ENCODE peak calls at places on chromosomes 13 and 19, in five cellular contexts. One of them, this sample, is unnamed.

GRCh38 chr19:28737021-28737525 is 475.9 kb downstream of the UQCRFS1 start:
- DNase-seq in tibial nerve: peak; percentile 19
- DNase-seq in psoas muscle: no peak
- DNase-seq in cardiac fibroblast: peak; percentile 66
- DNase-seq in astrocyte of the cerebellum: peak; percentile 22
- DNase-seq in this sample: peak; percentile 14

GRCh38 chr19:35718345-35719041 is 690 bp downstream of the KMT2B start:
- DNase-seq in tibial nerve: no peak
- DNase-seq in psoas muscle: peak; percentile 70
- DNase-seq in cardiac fibroblast: peak; percentile 29
- DNase-seq in astrocyte of the cerebellum: no peak
- DNase-seq in this sample: no peak

GRCh38 chr13:103140001-103140671 is 73.9 kb upstream of the SLC10A2 start:
- DNase-seq in tibial nerve: peak; percentile 63
- DNase-seq in psoas muscle: no peak
- DNase-seq in cardiac fibroblast: no peak
- DNase-seq in astrocyte of the cerebellum: no peak
- DNase-seq in this sample: no peak

GRCh38 chr13:27928805-27929753 is 9.3 kb downstream of the PDX1 start:
- DNase-seq in tibial nerve: no peak
- DNase-seq in psoas muscle: no peak
- DNase-seq in cardiac fibroblast: no peak
- DNase-seq in astrocyte of the cerebellum: no peak
- DNase-seq in this sample: no peak

GRCh38 chr13:48334534-48335127 is 31.1 kb downstream of the RB1 start:
- DNase-seq in tibial nerve: no peak
- DNase-seq in psoas muscle: no peak
- DNase-seq in cardiac fibroblast: peak; percentile 62
- DNase-seq in astrocyte of the cerebellum: peak; percentile 34
- DNase-seq in this sample: no peak

GRCh38 chr13:28161370-28161769 is 23.0 kb downstream of the PAN3 start:
- DNase-seq in tibial nerve: no peak
- DNase-seq in psoas muscle: no peak
- DNase-seq in cardiac fibroblast: peak; percentile 9
- DNase-seq in astrocyte of the cerebellum: no peak
- DNase-seq in this sample: no peak

GRCh38 chr13:29428310-29428991 is 167.0 kb downstream of the SLC7A1 start:
- DNase-seq in tibial nerve: no peak
- DNase-seq in psoas muscle: peak; percentile 52
- DNase-seq in cardiac fibroblast: no peak
- DNase-seq in astrocyte of the cerebellum: no peak
- DNase-seq in this sample: no peak

GRCh38 chr19:45901432-45901903 is 945 bp downstream of the MYPOP start:
- DNase-seq in tibial nerve: peak; percentile 24
- DNase-seq in psoas muscle: no peak
- DNase-seq in cardiac fibroblast: peak; percentile 56
- DNase-seq in astrocyte of the cerebellum: no peak
- DNase-seq in this sample: no peak

GRCh38 chr19:362683-363082 is 18.1 kb upstream of the MIER2 start:
- DNase-seq in tibial nerve: no peak
- DNase-seq in psoas muscle: no peak
- DNase-seq in cardiac fibroblast: no peak
- DNase-seq in astrocyte of the cerebellum: no peak
- DNase-seq in this sample: no peak

GRCh38 chr13:45340422-45341033 is 455 bp downstream of the TPT1 start:
- DNase-seq in tibial nerve: peak; percentile 86
- DNase-seq in psoas muscle: peak; percentile 98
- DNase-seq in cardiac fibroblast: peak; percentile 97
- DNase-seq in astrocyte of the cerebellum: peak; percentile 82
- DNase-seq in this sample: peak; percentile 82

GRCh38 chr19:39401549-39402416 is 4.9 kb upstream of the ZFP36 start:
- DNase-seq in tibial nerve: peak; percentile 69
- DNase-seq in psoas muscle: peak; percentile 76
- DNase-seq in cardiac fibroblast: peak; percentile 79
- DNase-seq in astrocyte of the cerebellum: no peak
- DNase-seq in this sample: peak; percentile 72

GRCh38 chr19:46746281-46746965 is at the start of gene STRN4:
- DNase-seq in tibial nerve: no peak
- DNase-seq in psoas muscle: peak; percentile 75
- DNase-seq in cardiac fibroblast: peak; percentile 59
- DNase-seq in astrocyte of the cerebellum: no peak
- DNase-seq in this sample: no peak

GRCh38 chr19:19956431-19957075 is 55.8 kb downstream of the ZNF93 start:
- DNase-seq in tibial nerve: no peak
- DNase-seq in psoas muscle: no peak
- DNase-seq in cardiac fibroblast: no peak
- DNase-seq in astrocyte of the cerebellum: no peak
- DNase-seq in this sample: no peak

GRCh38 chr19:48424694-48425219 is 21.0 kb upstream of the GRWD1 start:
- DNase-seq in tibial nerve: no peak
- DNase-seq in psoas muscle: no peak
- DNase-seq in cardiac fibroblast: peak; percentile 75
- DNase-seq in astrocyte of the cerebellum: no peak
- DNase-seq in this sample: no peak

GRCh38 chr19:7602240-7602934 is 6.7 kb downstream of the CAMSAP3 start:
- DNase-seq in tibial nerve: no peak
- DNase-seq in psoas muscle: no peak
- DNase-seq in cardiac fibroblast: peak; percentile 57
- DNase-seq in astrocyte of the cerebellum: no peak
- DNase-seq in this sample: no peak

GRCh38 chr19:50249636-50250035 is 46.2 kb downstream of the MYH14 start:
- DNase-seq in tibial nerve: no peak
- DNase-seq in psoas muscle: no peak
- DNase-seq in cardiac fibroblast: no peak
- DNase-seq in astrocyte of the cerebellum: no peak
- DNase-seq in this sample: no peak

GRCh38 chr13:111177803-111178389 is 62.8 kb downstream of the ARHGEF7 start:
- DNase-seq in tibial nerve: no peak
- DNase-seq in psoas muscle: no peak
- DNase-seq in cardiac fibroblast: peak; percentile 37
- DNase-seq in astrocyte of the cerebellum: peak; percentile 58
- DNase-seq in this sample: no peak

GRCh38 chr13:50400035-50400726 is 384.9 kb downstream of the KCNRG start:
- DNase-seq in tibial nerve: no peak
- DNase-seq in psoas muscle: no peak
- DNase-seq in cardiac fibroblast: peak; percentile 69
- DNase-seq in astrocyte of the cerebellum: no peak
- DNase-seq in this sample: no peak

GRCh38 chr13:106602178-106602577 is 34.2 kb upstream of the ARGLU1 start:
- DNase-seq in tibial nerve: no peak
- DNase-seq in psoas muscle: no peak
- DNase-seq in cardiac fibroblast: no peak
- DNase-seq in astrocyte of the cerebellum: no peak
- DNase-seq in this sample: no peak

GRCh38 chr13:51523082-51523518 is 61.2 kb upstream of the WDFY2 start:
- DNase-seq in tibial nerve: no peak
- DNase-seq in psoas muscle: peak; percentile 51
- DNase-seq in cardiac fibroblast: peak; percentile 78
- DNase-seq in astrocyte of the cerebellum: no peak
- DNase-seq in this sample: peak; percentile 73

GRCh38 chr13:34349091-34349722 is 531.3 kb downstream of the RFC3 start:
- DNase-seq in tibial nerve: peak; percentile 77
- DNase-seq in psoas muscle: peak; percentile 79
- DNase-seq in cardiac fibroblast: peak; percentile 94
- DNase-seq in astrocyte of the cerebellum: peak; percentile 98
- DNase-seq in this sample: peak; percentile 98

GRCh38 chr13:20118268-20119140 is 42.3 kb downstream of the GJA3 start:
- DNase-seq in tibial nerve: peak; percentile 10
- DNase-seq in psoas muscle: peak; percentile 64
- DNase-seq in cardiac fibroblast: peak; percentile 53
- DNase-seq in astrocyte of the cerebellum: no peak
- DNase-seq in this sample: no peak

GRCh38 chr19:7153008-7153407 is 83.5 kb downstream of the ZNF557 start:
- DNase-seq in tibial nerve: no peak
- DNase-seq in psoas muscle: no peak
- DNase-seq in cardiac fibroblast: no peak
- DNase-seq in astrocyte of the cerebellum: no peak
- DNase-seq in this sample: no peak

DNA sequence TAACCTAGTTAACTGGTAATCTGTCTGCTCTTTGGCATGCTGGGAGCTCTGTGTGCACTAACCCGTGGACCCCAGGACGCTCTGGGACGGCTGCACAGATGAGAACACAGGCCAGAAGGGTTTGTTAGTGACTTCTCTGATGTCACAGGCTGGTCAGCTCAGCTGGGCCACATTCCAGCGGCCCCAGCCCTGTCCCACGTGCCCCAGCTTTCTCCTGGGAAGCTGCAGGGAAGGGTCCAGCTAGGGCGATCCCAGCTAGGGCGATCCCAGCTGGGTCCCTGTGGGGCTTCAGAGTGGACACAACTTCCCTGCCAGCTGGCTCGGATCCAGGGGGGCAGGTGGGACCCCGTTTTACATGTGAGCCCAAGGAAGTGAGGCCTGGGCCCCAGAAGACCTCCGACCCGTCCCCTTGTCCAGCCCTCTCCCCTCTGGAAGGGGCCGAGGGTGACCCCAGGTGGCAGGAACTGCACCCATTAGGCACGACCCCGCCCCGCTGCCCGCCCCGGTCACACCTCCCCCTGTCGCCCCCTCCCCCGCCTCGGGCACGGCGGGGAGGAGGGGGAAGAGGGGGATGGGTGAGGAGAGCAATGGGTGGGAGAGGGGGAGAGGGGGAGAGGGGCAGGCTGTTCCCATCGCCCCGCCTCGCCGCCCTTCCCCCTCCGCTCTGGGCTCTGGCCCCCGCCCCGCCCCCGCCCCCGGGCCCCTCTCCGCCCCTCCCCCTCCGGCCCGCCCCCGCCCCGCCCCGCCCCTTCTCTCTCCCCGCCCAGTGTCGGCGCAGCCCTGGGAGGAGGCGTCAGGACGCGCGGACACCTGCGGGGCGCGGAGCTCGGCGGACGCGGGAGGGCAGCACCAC is 75.2 kb upstream of the MCF2L start:
- DNase-seq in tibial nerve: no peak
- DNase-seq in psoas muscle: peak; percentile 55
- DNase-seq in cardiac fibroblast: peak; percentile 22
- DNase-seq in astrocyte of the cerebellum: no peak
- DNase-seq in this sample: no peak
- H3K4me3 ChIP-seq in tibial nerve: peak overlapping the region; percentile 53
- H3K4me3 ChIP-seq in psoas muscle: peak overlapping the region; percentile 57
- H3K4me3 ChIP-seq in cardiac fibroblast: no peak overlapping the region
- H3K4me3 ChIP-seq in astrocyte of the cerebellum: peak overlapping the region; percentile 16
- H3K4me3 ChIP-seq in this sample: peak overlapping the region; percentile 38

DNA sequence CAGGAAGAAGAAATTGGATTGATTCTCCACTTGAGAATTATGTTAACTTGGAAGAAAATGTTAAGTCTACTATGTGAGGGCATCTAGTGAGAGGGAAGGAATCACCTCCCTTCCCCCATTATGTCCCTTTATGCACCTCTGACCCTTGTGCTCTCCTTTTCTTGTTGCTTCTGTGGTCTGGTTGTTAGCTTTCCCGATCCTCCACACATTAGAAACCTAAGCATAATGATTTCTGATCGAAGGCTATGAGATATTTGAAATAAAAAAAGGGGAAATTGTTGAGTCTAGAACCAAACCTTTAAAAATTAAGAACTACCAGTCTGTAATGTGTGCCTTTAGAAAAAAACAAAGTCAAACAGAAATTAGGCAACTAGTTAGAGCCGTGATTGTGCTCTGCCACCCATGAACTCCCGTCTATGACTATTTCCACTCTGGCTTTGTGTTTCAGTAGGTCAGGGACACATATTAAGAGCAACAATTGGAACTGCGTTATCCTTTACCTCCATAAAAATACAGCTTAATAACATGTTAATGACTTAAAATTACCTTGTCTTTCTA is 463 bp upstream of the GPC6 start:
- DNase-seq in tibial nerve: no peak
- DNase-seq in psoas muscle: no peak
- DNase-seq in cardiac fibroblast: no peak
- DNase-seq in astrocyte of the cerebellum: no peak
- DNase-seq in this sample: no peak
- H3K4me3 ChIP-seq in tibial nerve: peak overlapping the region; percentile 65
- H3K4me3 ChIP-seq in psoas muscle: peak overlapping the region; percentile 59
- H3K4me3 ChIP-seq in cardiac fibroblast: peak overlapping the region; percentile 63
- H3K4me3 ChIP-seq in astrocyte of the cerebellum: peak overlapping the region; percentile 96
- H3K4me3 ChIP-seq in this sample: peak overlapping the region; percentile 94

DNA sequence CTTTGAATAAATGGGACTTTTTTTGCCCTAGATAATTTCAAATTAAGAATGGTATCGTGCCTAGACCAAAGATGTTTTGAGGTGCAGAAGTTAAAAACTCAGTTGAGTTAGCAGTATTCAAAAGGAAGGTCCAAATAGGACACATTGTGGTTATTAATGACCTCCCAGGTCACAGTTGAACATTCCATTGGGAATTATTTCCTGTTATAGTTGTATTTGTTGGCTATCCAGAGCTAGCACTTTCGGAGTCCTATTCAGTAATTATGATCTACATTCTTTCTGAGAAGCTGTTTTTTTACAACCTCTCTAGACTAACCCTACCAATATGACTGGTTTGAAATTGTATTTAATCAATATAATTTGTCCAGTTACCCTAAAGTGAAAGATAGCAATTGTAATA is 83.7 kb downstream of the MAB21L1 start:
- DNase-seq in tibial nerve: no peak
- DNase-seq in psoas muscle: no peak
- DNase-seq in cardiac fibroblast: no peak
- DNase-seq in astrocyte of the cerebellum: no peak
- DNase-seq in this sample: no peak
- H3K4me3 ChIP-seq in tibial nerve: no peak overlapping the region
- H3K4me3 ChIP-seq in psoas muscle: no peak overlapping the region
- H3K4me3 ChIP-seq in cardiac fibroblast: no peak overlapping the region
- H3K4me3 ChIP-seq in astrocyte of the cerebellum: no peak overlapping the region
- H3K4me3 ChIP-seq in this sample: no peak overlapping the region

GRCh38 chr13:113968463-113969310 is 5.2 kb downstream of the C13orf46 start:
- DNase-seq in tibial nerve: no peak
- DNase-seq in psoas muscle: peak; percentile 27
- DNase-seq in cardiac fibroblast: no peak
- DNase-seq in astrocyte of the cerebellum: no peak
- DNase-seq in this sample: no peak

GRCh38 chr13:113969311-113969972 is 4.4 kb downstream of the C13orf46 start:
- DNase-seq in tibial nerve: no peak
- DNase-seq in psoas muscle: peak; percentile 45
- DNase-seq in cardiac fibroblast: no peak
- DNase-seq in astrocyte of the cerebellum: no peak
- DNase-seq in this sample: no peak

GRCh38 chr13:113971471-113972231 is 2.2 kb downstream of the C13orf46 start:
- DNase-seq in tibial nerve: no peak
- DNase-seq in psoas muscle: peak; percentile 45
- DNase-seq in cardiac fibroblast: no peak
- DNase-seq in astrocyte of the cerebellum: no peak
- DNase-seq in this sample: no peak

GRCh38 chr13:113970810-113971470 is 2.9 kb downstream of the C13orf46 start:
- DNase-seq in tibial nerve: peak; percentile 55
- DNase-seq in psoas muscle: peak; percentile 83
- DNase-seq in cardiac fibroblast: peak; percentile 75
- DNase-seq in astrocyte of the cerebellum: peak; percentile 73
- DNase-seq in this sample: no peak

DNA sequence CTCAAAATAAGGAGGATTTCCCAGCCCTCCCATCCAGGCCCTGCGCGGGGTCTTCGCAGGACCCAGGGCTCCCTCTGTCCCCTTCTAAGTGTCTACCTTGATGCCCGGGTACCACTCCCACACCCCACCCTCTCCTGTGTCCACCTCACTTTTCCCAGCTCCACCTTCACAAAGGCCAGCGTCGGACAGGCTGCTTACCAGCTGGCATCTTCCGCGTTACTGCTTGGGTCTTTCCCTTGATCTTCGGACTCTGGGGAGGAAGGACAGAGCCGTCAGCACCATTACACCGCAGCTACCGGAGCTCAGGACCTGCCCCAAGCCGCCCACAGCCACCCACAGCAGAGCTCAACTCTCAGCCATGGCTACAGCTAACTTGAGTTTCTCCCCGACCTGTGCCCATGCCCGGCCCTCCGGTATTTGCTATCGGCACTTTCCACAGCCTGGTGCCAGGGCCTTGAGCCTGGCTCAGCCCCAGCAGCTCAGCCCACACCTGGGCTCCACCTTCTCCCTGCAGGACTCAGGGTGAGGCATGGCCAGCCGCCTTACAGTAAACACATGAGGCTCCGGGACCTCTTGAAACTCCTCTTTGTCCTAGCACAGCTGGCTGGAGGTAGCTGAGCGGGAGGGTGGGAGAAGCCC is 3.8 kb downstream of the C13orf46 start:
- DNase-seq in tibial nerve: no peak
- DNase-seq in psoas muscle: peak; percentile 36
- DNase-seq in cardiac fibroblast: no peak
- DNase-seq in astrocyte of the cerebellum: no peak
- DNase-seq in this sample: no peak
- H3K4me3 ChIP-seq in tibial nerve: no peak overlapping the region
- H3K4me3 ChIP-seq in psoas muscle: no peak overlapping the region
- H3K4me3 ChIP-seq in cardiac fibroblast: no peak overlapping the region
- H3K4me3 ChIP-seq in astrocyte of the cerebellum: no peak overlapping the region
- H3K4me3 ChIP-seq in this sample: no peak overlapping the region